ENCODE peak calls at places on chromosomes 6 and 20, in five cellular contexts. W is suprapubic skin, C is uterus, J is Peyer's patch, L is stomach. P is an unnamed sample.

GRCh38 chr6:141685416-141685815 is 447.3 kb upstream of the GJE1 start:
- DNase-seq in W (no peak), C (no peak), J (no peak), L (no peak), P (no peak)

GRCh38 chr6:143592335-143592734 is 80.8 kb upstream of the FUCA2 start:
- DNase-seq in W (no peak), C (no peak), J (no peak), L (no peak), P (no peak)

GRCh38 chr6:98041921-98042320 is 758.9 kb upstream of the MMS22L start:
- DNase-seq in W (no peak), C (no peak), J (no peak), L (no peak), P (no peak)

GRCh38 chr20:37994512-37994911 is 38.7 kb downstream of the TTI1 start:
- DNase-seq in W (no peak), C (no peak), J (no peak), L (no peak), P (no peak)

GRCh38 chr6:159842035-159842434 is 42.0 kb downstream of the PNLDC1 start:
- DNase-seq in W (no peak), C (no peak), J (no peak), L (no peak), P (no peak)

GRCh38 chr6:109790131-109790530 is 99.0 kb downstream of the FIG4 start:
- DNase-seq in W (no peak), C (no peak), J (no peak), L (no peak), P (no peak)

GRCh38 chr6:168581236-168581635 is 140.3 kb downstream of the SMOC2 start:
- DNase-seq in W (no peak), C (no peak), J (no peak), L (no peak), P (peak; percentile 50)

GRCh38 chr6:71706523-71706922 is 179.8 kb upstream of the RIMS1 start:
- DNase-seq in W (no peak), C (no peak), J (no peak), L (no peak), P (no peak)

GRCh38 chr20:53019464-53019863 is 47.3 kb downstream of the TSHZ2 start:
- DNase-seq in W (no peak), C (no peak), J (no peak), L (no peak), P (no peak)

GRCh38 chr6:11772109-11772830 is 6.3 kb downstream of the ADTRP start:
- DNase-seq in W (peak; percentile 72), C (peak; percentile 33), J (peak; percentile 68), L (no peak), P (no peak)

GRCh38 chr6:255418-256090 is 36.7 kb upstream of the DUSP22 start:
- DNase-seq in W (no peak), C (no peak), J (no peak), L (no peak), P (no peak)

GRCh38 chr6:38871745-38872568 is 156.8 kb downstream of the DNAH8 start:
- DNase-seq in W (no peak), C (no peak), J (peak; percentile 82), L (peak; percentile 61), P (no peak)

GRCh38 chr6:7148100-7148822 is 40.5 kb downstream of the RREB1 start:
- DNase-seq in W (no peak), C (no peak), J (no peak), L (no peak), P (no peak)

GRCh38 chr20:53656653-53657288 is 63.1 kb upstream of the ZNF217 start:
- DNase-seq in W (no peak), C (no peak), J (no peak), L (no peak), P (no peak)

GRCh38 chr6:123529843-123530242 is 106.9 kb downstream of the TRDN start:
- DNase-seq in W (no peak), C (no peak), J (no peak), L (no peak), P (no peak)

GRCh38 chr20:54123587-54124180 is 50.1 kb downstream of the CYP24A1 start:
- DNase-seq in W (no peak), C (peak; percentile 81), J (peak; percentile 80), L (peak; percentile 84), P (no peak)

GRCh38 chr20:17882834-17883591 is 85.6 kb downstream of the SNX5 start:
- DNase-seq in W (peak; percentile 37), C (no peak), J (peak; percentile 25), L (no peak), P (no peak)

GRCh38 chr6:125899726-125900182 is 56.8 kb upstream of the HINT3 start:
- DNase-seq in W (no peak), C (no peak), J (no peak), L (no peak), P (no peak)

GRCh38 chr6:129852257-129852858 is 8.8 kb downstream of the TMEM244 start:
- DNase-seq in W (no peak), C (no peak), J (no peak), L (no peak), P (no peak)

GRCh38 chr20:57195023-57195758 is 71.2 kb downstream of the BMP7 start:
- DNase-seq in W (peak; percentile 87), C (no peak), J (no peak), L (no peak), P (peak; percentile 93)

GRCh38 chr6:47250302-47250701 is 59.4 kb downstream of the TNFRSF21 start:
- DNase-seq in W (no peak), C (no peak), J (no peak), L (no peak), P (no peak)

GRCh38 chr20:25022680-25023079 is 30.1 kb upstream of the APMAP start:
- DNase-seq in W (peak; percentile 67), C (no peak), J (peak; percentile 91), L (peak; percentile 92), P (peak; percentile 78)

GRCh38 chr20:25278636-25279361 is 30.9 kb downstream of the PYGB start:
- DNase-seq in W (peak; percentile 56), C (peak; percentile 9), J (peak; percentile 39), L (peak; percentile 21), P (no peak)

GRCh38 chr6:3797231-3798200 is 46.0 kb upstream of the PXDC1 start:
- DNase-seq in W (no peak), C (no peak), J (peak; percentile 31), L (no peak), P (no peak)

GRCh38 chr20:19212524-19213502 is at the start of gene SLC24A3:
- DNase-seq in W (peak; percentile 78), C (peak; percentile 81), J (peak; percentile 78), L (peak; percentile 83), P (peak; percentile 93)

GRCh38 chr6:153301602-153302001 is 170.5 kb upstream of the RGS17 start:
- DNase-seq in W (no peak), C (no peak), J (no peak), L (no peak), P (no peak)

GRCh38 chr6:152110878-152111820 is 303.7 kb downstream of the ESR1 start:
- DNase-seq in W (no peak), C (no peak), J (no peak), L (no peak), P (no peak)

GRCh38 chr6:163338671-163339405 is 75.7 kb upstream of the QKI start:
- DNase-seq in W (no peak), C (no peak), J (no peak), L (no peak), P (no peak)

GRCh38 chr6:17724341-17724740 is 17.6 kb upstream of the NUP153 start:
- DNase-seq in W (no peak), C (no peak), J (no peak), L (no peak), P (no peak)

GRCh38 chr6:17729223-17730077 is 22.7 kb upstream of the NUP153 start:
- DNase-seq in W (no peak), C (no peak), J (no peak), L (no peak), P (no peak)

GRCh38 chr6:17725083-17725482 is 18.4 kb upstream of the NUP153 start:
- DNase-seq in W (no peak), C (peak; percentile 38), J (no peak), L (no peak), P (no peak)

GRCh38 chr6:17730078-17730704 is 23.5 kb upstream of the NUP153 start:
- DNase-seq in W (no peak), C (no peak), J (no peak), L (no peak), P (no peak)

DNA sequence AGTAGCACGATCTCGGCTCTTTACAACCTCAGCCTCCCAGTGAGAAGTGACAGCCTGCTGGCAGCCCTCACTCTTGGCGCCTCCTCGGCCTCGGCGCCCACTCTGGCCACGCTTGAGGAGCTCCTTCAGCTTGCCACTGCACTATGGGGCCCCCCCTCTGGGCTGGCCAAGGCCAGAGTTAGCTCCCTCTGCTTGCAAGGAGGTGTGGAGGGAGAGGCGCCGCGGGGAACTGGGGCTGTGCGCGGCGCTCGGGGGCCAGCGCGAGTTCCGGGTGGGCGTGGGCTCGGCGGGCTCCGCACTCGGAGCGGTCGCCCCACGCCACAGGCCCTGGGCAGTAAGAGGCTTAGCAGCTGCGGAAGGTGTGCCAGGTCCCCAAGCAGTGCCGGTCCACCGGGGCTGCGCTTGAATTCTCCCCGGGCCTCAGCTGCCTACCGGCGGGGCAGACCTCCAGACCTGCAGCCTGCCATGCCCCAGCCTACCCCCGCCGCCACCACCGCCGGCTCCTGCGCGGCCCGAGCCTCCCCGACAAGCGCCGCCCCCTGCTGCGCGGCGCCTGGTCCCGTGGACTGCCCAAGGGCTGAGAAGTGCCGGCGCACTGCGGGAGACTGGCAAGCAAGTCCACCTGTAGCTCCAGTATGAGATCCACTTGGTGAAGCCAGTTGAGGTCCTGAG is 22.0 kb upstream of the NUP153 start:
- DNase-seq in W (no peak), C (no peak), J (no peak), L (no peak), P (no peak)
- TF ChIP-seq POLR2A in W (no peak), C (no peak), J (no peak), L (no peak), P (no peak)

GRCh38 chr6:101912266-101912665 is 518.8 kb downstream of the GRIK2 start:
- DNase-seq in W (no peak), C (no peak), J (no peak), L (no peak), P (no peak)
- H3K4me3 ChIP-seq in W (no peak overlapping the region), C (no peak overlapping the region), J (no peak overlapping the region), L (no peak overlapping the region), P (no peak overlapping the region)

DNA sequence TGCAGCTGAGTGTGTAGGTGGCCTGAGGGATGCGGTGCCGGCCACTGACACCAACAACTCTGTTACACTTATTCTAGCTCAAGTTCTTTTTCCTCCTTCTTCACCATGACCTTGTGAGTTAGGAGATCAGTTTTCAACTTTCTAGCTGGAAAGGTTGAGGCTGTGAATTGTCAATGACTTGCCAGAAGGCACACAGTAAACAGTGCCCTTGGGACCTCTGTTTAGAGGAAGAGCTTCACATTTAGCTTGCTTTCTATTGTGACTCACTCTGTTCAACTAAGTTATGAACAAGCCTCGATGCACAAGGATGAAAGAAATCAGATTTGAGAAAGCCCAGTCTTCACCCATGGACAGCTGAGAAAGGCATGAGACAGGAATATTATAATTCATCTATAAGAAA is 455.6 kb downstream of the MAFB start:
- DNase-seq in W (no peak), C (no peak), J (no peak), L (no peak), P (no peak)
- TF ChIP-seq CTCF in W (no peak), C (no peak), J (no peak), L (no peak), P (no peak)

GRCh38 chr20:23451956-23452487 is 654 bp downstream of the CST11 start:
- DNase-seq in W (no peak), C (no peak), J (no peak), L (no peak), P (no peak)
- TF ChIP-seq POLR2A in W (no peak), C (no peak), J (no peak), L (no peak), P (no peak)